ENCODE peak calls at places on chromosomes 3 and 15, in seven cellular contexts. Y is transverse colon, J is upper lobe of left lung, P is HepG2, R is sigmoid colon, Q is K562, M is suprapubic skin. I is an unnamed sample.

GRCh38 chr3:45343947-45344346 is 44.4 kb upstream of the LARS2 start:
- DNase-seq in Y (no peak), J (no peak), P (peak; percentile 9), R (no peak), Q (peak; percentile 75), M (no peak), I (no peak)

GRCh38 chr3:14143826-14144225 is 19.0 kb downstream of the TMEM43 start:
- DNase-seq in Y (peak; percentile 43), J (peak; percentile 73), P (peak; percentile 70), R (peak; percentile 88), Q (no peak), M (no peak), I (no peak)

GRCh38 chr15:62068071-62068786 is 1.5 kb downstream of the C2CD4A start:
- DNase-seq in Y (peak; percentile 51), J (peak; percentile 61), P (peak; percentile 25), R (peak; percentile 66), Q (peak; percentile 20), M (no peak), I (no peak)

GRCh38 chr3:172846706-172847105 is 96.2 kb downstream of the ECT2 start:
- DNase-seq in Y (no peak), J (no peak), P (no peak), R (no peak), Q (no peak), M (no peak), I (no peak)

GRCh38 chr3:114005406-114005987 is 50.8 kb downstream of the CCDC191 start:
- DNase-seq in Y (peak; percentile 10), J (no peak), P (no peak), R (no peak), Q (no peak), M (no peak), I (no peak)

GRCh38 chr15:90062023-90062728 is 40.1 kb downstream of the IDH2 start:
- DNase-seq in Y (peak; percentile 91), J (peak; percentile 79), P (no peak), R (no peak), Q (peak; percentile 87), M (no peak), I (no peak)

GRCh38 chr3:159825216-159825854 is 163.3 kb upstream of the IL12A start:
- DNase-seq in Y (no peak), J (no peak), P (no peak), R (no peak), Q (no peak), M (no peak), I (no peak)

GRCh38 chr3:107641572-107642307 is 119.0 kb downstream of the BBX start:
- DNase-seq in Y (no peak), J (no peak), P (no peak), R (no peak), Q (no peak), M (no peak), I (no peak)

GRCh38 chr3:68306571-68306970 is 625.8 kb downstream of the TAFA4 start:
- DNase-seq in Y (no peak), J (no peak), P (peak; percentile 17), R (no peak), Q (peak; percentile 12), M (no peak), I (no peak)

GRCh38 chr3:188673509-188674239 is 498.1 kb upstream of the TPRG1 start:
- DNase-seq in Y (no peak), J (no peak), P (no peak), R (no peak), Q (no peak), M (no peak), I (no peak)

GRCh38 chr3:161104561-161105551 is at the start of gene B3GALNT1:
- DNase-seq in Y (peak; percentile 12), J (peak; percentile 45), P (no peak), R (peak; percentile 67), Q (peak; percentile 11), M (peak; percentile 82), I (no peak)

GRCh38 chr15:29870495-29871151 is 48.4 kb upstream of the TJP1 start:
- DNase-seq in Y (no peak), J (no peak), P (no peak), R (no peak), Q (no peak), M (no peak), I (no peak)

GRCh38 chr3:28347374-28348285 is 891 bp upstream of the ZCWPW2 start:
- DNase-seq in Y (no peak), J (no peak), P (no peak), R (no peak), Q (peak; percentile 9), M (no peak), I (no peak)

GRCh38 chr15:97806731-97807130 is 153.8 kb upstream of the ARRDC4 start:
- DNase-seq in Y (no peak), J (no peak), P (no peak), R (no peak), Q (no peak), M (no peak), I (peak; percentile 80)

GRCh38 chr15:34147371-34148140 is 45.7 kb downstream of the PGBD4 start:
- DNase-seq in Y (no peak), J (no peak), P (no peak), R (no peak), Q (no peak), M (no peak), I (no peak)

GRCh38 chr15:29924750-29925149 is 102.5 kb upstream of the TJP1 start:
- DNase-seq in Y (peak; percentile 12), J (peak; percentile 33), P (peak; percentile 60), R (no peak), Q (no peak), M (no peak), I (no peak)

GRCh38 chr3:190811775-190812480 is 50.6 kb downstream of the GMNC start:
- DNase-seq in Y (no peak), J (no peak), P (peak; percentile 54), R (no peak), Q (peak; percentile 21), M (no peak), I (no peak)

GRCh38 chr3:136974670-136975069 is 16.9 kb downstream of the IL20RB start:
- DNase-seq in Y (no peak), J (no peak), P (no peak), R (no peak), Q (no peak), M (no peak), I (no peak)

GRCh38 chr3:137770821-137771399 is 6.8 kb downstream of the SOX14 start:
- DNase-seq in Y (no peak), J (no peak), P (no peak), R (no peak), Q (no peak), M (no peak), I (peak; percentile 90)

GRCh38 chr15:75659928-75660645 is 12.4 kb downstream of the SNX33 start:
- DNase-seq in Y (no peak), J (no peak), P (no peak), R (no peak), Q (no peak), M (no peak), I (no peak)

GRCh38 chr15:47609693-47610092 is 107.6 kb upstream of the SEMA6D start:
- DNase-seq in Y (peak; percentile 23), J (no peak), P (no peak), R (no peak), Q (no peak), M (no peak), I (no peak)
- TF ChIP-seq EP300 in Y (no peak), J (no peak), P (no peak), R (no peak), Q (no peak), M (no peak), I (no peak)

GRCh38 chr15:38507570-38507969 is 53.6 kb downstream of the FAM98B start:
- DNase-seq in Y (no peak), J (no peak), P (no peak), R (no peak), Q (no peak), M (no peak), I (no peak)
- TF ChIP-seq POLR2AphosphoS5 in Y (no peak), J (no peak), P (no peak), R (no peak), Q (no peak), M (no peak), I (no peak)

GRCh38 chr3:53182759-53183355 is 21.8 kb downstream of the PRKCD start:
- DNase-seq in Y (no peak), J (no peak), P (no peak), R (no peak), Q (no peak), M (no peak), I (no peak)

GRCh38 chr3:53180305-53181023 is 19.5 kb downstream of the PRKCD start:
- DNase-seq in Y (peak; percentile 60), J (no peak), P (no peak), R (no peak), Q (no peak), M (no peak), I (no peak)

GRCh38 chr3:53181528-53181927 is 20.5 kb downstream of the PRKCD start:
- DNase-seq in Y (no peak), J (no peak), P (no peak), R (no peak), Q (no peak), M (no peak), I (no peak)

GRCh38 chr3:53179580-53179979 is 18.6 kb downstream of the PRKCD start:
- DNase-seq in Y (no peak), J (no peak), P (no peak), R (no peak), Q (no peak), M (no peak), I (no peak)

DNA sequence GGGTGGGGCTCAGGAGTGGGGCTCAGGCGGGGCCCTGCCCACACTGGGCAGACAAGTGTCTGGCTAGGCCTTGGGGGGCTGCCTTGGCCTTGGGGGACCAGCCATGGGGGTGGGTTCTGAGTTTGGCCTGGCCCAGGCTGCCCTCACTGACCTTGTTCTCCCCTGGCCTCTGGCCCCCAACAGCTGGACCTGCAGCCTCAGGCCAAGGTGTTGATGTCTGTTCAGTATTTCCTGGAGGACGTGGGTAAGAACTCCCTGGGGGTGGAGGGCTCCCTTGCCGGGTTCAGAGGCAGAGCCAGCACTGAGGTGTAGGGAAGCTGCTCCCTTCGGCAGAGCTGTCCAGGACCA is 20.0 kb downstream of the PRKCD start:
- DNase-seq in Y (no peak), J (no peak), P (no peak), R (no peak), Q (no peak), M (no peak), I (no peak)
- TF ChIP-seq POLR2A in Y (no peak), J (no peak), P (no peak), R (no peak), Q (no peak), M (no peak), I (no peak)

GRCh38 chr3:126666002-126666401 is 11.1 kb upstream of the TXNRD3 start:
- DNase-seq in Y (no peak), J (no peak), P (no peak), R (no peak), Q (no peak), M (no peak), I (peak; percentile 47)
- TF ChIP-seq EP300 in Y (no peak), J (no peak), P (no peak), R (no peak), Q (no peak), M (no peak), I (no peak)

I was measured in esophagus muscularis mucosa.